ENCODE peak calls at places on chromosomes 6 and 20, in seven cellular contexts. G is M059J, D is T-helper 2 cell, I is astrocyte of the cerebellum, Y is NCI-H524, A is naive B cell, H is epithelial cell of proximal tubule. K is an unnamed sample.

GRCh38 chr6:13117561-13117960 is 210.8 kb downstream of the TBC1D7 start:
- DNase-seq in D (no peak), G (no peak), Y (no peak), I (no peak), A (no peak), H (no peak), K (no peak)

GRCh38 chr6:3294921-3295871 is 36.4 kb downstream of the PSMG4 start:
- DNase-seq in Y (peak), I (no peak), G (no peak), H (no peak), D (no peak), A (no peak), K (peak)

GRCh38 chr6:73538116-73538779 is 17.4 kb upstream of the EEF1A1 start:
- DNase-seq in G (no peak), D (no peak), I (no peak), A (no peak), H (no peak), Y (no peak), K (no peak)

GRCh38 chr20:31667315-31668285 is 29.9 kb downstream of the COX4I2 start:
- DNase-seq in G (no peak), H (no peak), A (peak), Y (no peak), I (no peak), D (no peak), K (no peak)

GRCh38 chr20:48750941-48751620 is 76.7 kb downstream of the PREX1 start:
- DNase-seq in H (no peak), Y (no peak), G (peak), D (no peak), A (no peak), I (no peak), K (no peak)

GRCh38 chr20:38973546-38974120 is 11.5 kb downstream of the DHX35 start:
- DNase-seq in H (no peak), Y (no peak), G (peak), D (no peak), I (peak), A (no peak), K (peak)

GRCh38 chr20:23446505-23446904 is 6.2 kb downstream of the CST11 start:
- DNase-seq in I (no peak), D (no peak), G (peak), H (peak), A (no peak), Y (peak), K (peak)

GRCh38 chr6:44230034-44230675 is 6.8 kb downstream of the SLC29A1 start:
- DNase-seq in Y (no peak), H (no peak), A (no peak), I (no peak), G (no peak), D (no peak), K (no peak)

GRCh38 chr6:137717074-137718073 is 149.7 kb upstream of the TNFAIP3 start:
- DNase-seq in I (no peak), D (peak), G (peak), H (no peak), Y (no peak), A (no peak), K (peak)

GRCh38 chr20:7159903-7160302 is 392.4 kb downstream of the BMP2 start:
- DNase-seq in A (no peak), Y (no peak), I (no peak), H (no peak), D (no peak), G (no peak), K (peak)

GRCh38 chr6:72413884-72414283 is 208.0 kb upstream of the KCNQ5 start:
- DNase-seq in Y (no peak), I (no peak), A (no peak), G (no peak), D (no peak), H (no peak), K (peak)

GRCh38 chr6:161010418-161010817 is 18.8 kb downstream of the MAP3K4 start:
- DNase-seq in G (peak), A (no peak), I (peak), Y (no peak), D (no peak), H (no peak), K (peak)

GRCh38 chr6:84166395-84166794 is 61.0 kb downstream of the CEP162 start:
- DNase-seq in D (no peak), H (no peak), A (no peak), G (no peak), I (no peak), Y (no peak), K (no peak)

GRCh38 chr6:18528084-18528743 is 141.1 kb downstream of the RNF144B start:
- DNase-seq in I (no peak), G (peak), D (no peak), H (no peak), A (no peak), Y (no peak), K (peak)

GRCh38 chr6:68043122-68043398 is 592.0 kb upstream of the ADGRB3 start:
- DNase-seq in I (no peak), A (no peak), D (no peak), H (no peak), G (no peak), Y (no peak), K (no peak)

GRCh38 chr20:48962976-48963730 is 41.6 kb downstream of the ARFGEF2 start:
- DNase-seq in Y (no peak), I (no peak), A (no peak), G (no peak), H (no peak), D (no peak), K (no peak)

GRCh38 chr6:169999367-169999766 is 247.9 kb downstream of the ERMARD start:
- DNase-seq in I (no peak), G (peak), H (no peak), D (no peak), Y (no peak), A (no peak), K (no peak)

GRCh38 chr6:25147191-25147590 is 132.0 kb upstream of the CARMIL1 start:
- DNase-seq in G (no peak), I (no peak), H (no peak), Y (no peak), D (no peak), A (peak), K (no peak)

GRCh38 chr6:27591660-27592059 is 118.8 kb upstream of the ZNF184 start:
- DNase-seq in A (no peak), H (no peak), I (no peak), G (peak), Y (peak), D (no peak), K (peak)

GRCh38 chr20:59184880-59185447 is 21.3 kb downstream of the ZNF831 start:
- DNase-seq in I (no peak), H (no peak), Y (no peak), G (peak), A (no peak), D (no peak), K (peak)

GRCh38 chr6:2351807-2352431 is 106.5 kb upstream of the GMDS start:
- DNase-seq in D (no peak), I (no peak), H (no peak), Y (no peak), A (no peak), G (no peak), K (no peak)

K was measured in PC-3.